ENCODE peak calls at places on chromosome 19, in four cellular contexts. U is HepG2, O is cardiac muscle cell, I is fibroblast of lung. F is an unnamed sample.

GRCh38 chr19:32361574-32362317 is 16.3 kb downstream of the ZNF507 start:
- DNase-seq in U (no peak), O (no peak), I (no peak), F (no peak)

GRCh38 chr19:55766466-55766865 is 2.5 kb upstream of the RFPL4AL1 start:
- DNase-seq in U (no peak), O (no peak), I (no peak), F (no peak)

GRCh38 chr19:17244618-17245534 is 843 bp downstream of the NR2F6 start:
- DNase-seq in U (no peak), O (no peak), I (no peak), F (no peak)

GRCh38 chr19:51131780-51132680 is 7.3 kb downstream of the SIGLEC9 start:
- DNase-seq in U (no peak), O (peak; percentile 44), I (no peak), F (no peak)

GRCh38 chr19:46393456-46394397 is 19.6 kb downstream of the CCDC8 start:
- DNase-seq in U (no peak), O (no peak), I (no peak), F (no peak)

GRCh38 chr19:38616265-38616664 is 1.5 kb downstream of the MAP4K1 start:
- DNase-seq in U (no peak), O (no peak), I (no peak), F (no peak)

GRCh38 chr19:44260343-44260681 is 626 bp downstream of the ZNF233 start:
- DNase-seq in U (no peak), O (peak; percentile 3), I (no peak), F (no peak)

GRCh38 chr19:51341066-51341465 is 873 bp downstream of the VSIG10L start:
- DNase-seq in U (no peak), O (no peak), I (no peak), F (no peak)

GRCh38 chr19:40811478-40812341 is 12.7 kb downstream of the EGLN2 start:
- DNase-seq in U (no peak), O (peak; percentile 42), I (no peak), F (no peak)

GRCh38 chr19:956747-957451 is 27.2 kb upstream of the WDR18 start:
- DNase-seq in U (no peak), O (peak; percentile 18), I (peak; percentile 65), F (no peak)

GRCh38 chr19:3207466-3208242 is 16.8 kb upstream of the CELF5 start:
- DNase-seq in U (no peak), O (no peak), I (no peak), F (no peak)

GRCh38 chr19:45315304-45315703 is 7.4 kb downstream of the CKM start:
- DNase-seq in U (no peak), O (no peak), I (no peak), F (no peak)

GRCh38 chr19:45376045-45376724 is 5.8 kb upstream of the ERCC2 start:
- DNase-seq in U (peak; percentile 91), O (peak; percentile 54), I (peak; percentile 96), F (peak; percentile 91)

GRCh38 chr19:36488816-36489138 is 584 bp downstream of the ZNF566 start:
- DNase-seq in U (peak; percentile 39), O (peak; percentile 14), I (no peak), F (no peak)

GRCh38 chr19:48111280-48111679 is 663 bp upstream of the PLA2G4C start:
- DNase-seq in U (no peak), O (no peak), I (no peak), F (no peak)

GRCh38 chr19:17255150-17255621 is 9.4 kb downstream of the USHBP1 start:
- DNase-seq in U (peak; percentile 75), O (no peak), I (no peak), F (no peak)

GRCh38 chr19:56973713-56974553 is 133.4 kb upstream of the PEG3 start:
- DNase-seq in U (peak; percentile 94), O (no peak), I (no peak), F (no peak)

GRCh38 chr19:56189785-56190184 is 7.8 kb downstream of the ZSCAN5B start:
- DNase-seq in U (no peak), O (no peak), I (no peak), F (no peak)

GRCh38 chr19:1079566-1080111 is 12.7 kb downstream of the ARHGAP45 start:
- DNase-seq in U (no peak), O (no peak), I (no peak), F (no peak)

GRCh38 chr19:31497709-31498108 is 148.5 kb upstream of the TSHZ3 start:
- DNase-seq in U (no peak), O (no peak), I (no peak), F (no peak)

GRCh38 chr19:53881482-53882390 is at the start of gene PRKCG:
- DNase-seq in U (peak; percentile 44), O (peak; percentile 84), I (no peak), F (no peak)

GRCh38 chr19:48271531-48272151 is 1.8 kb downstream of the ZNF114 start:
- DNase-seq in U (peak; percentile 67), O (peak; percentile 61), I (peak; percentile 57), F (no peak)

GRCh38 chr19:16325671-16326400 is 1.2 kb downstream of the KLF2 start:
- DNase-seq in U (no peak), O (peak; percentile 66), I (peak; percentile 33), F (no peak)

GRCh38 chr19:53789708-53790678 is 34.1 kb downstream of the NLRP12 start:
- DNase-seq in U (no peak), O (no peak), I (no peak), F (no peak)

GRCh38 chr19:50649433-50650391 is at the start of gene C19orf81:
- DNase-seq in U (no peak), O (peak; percentile 50), I (no peak), F (no peak)

GRCh38 chr19:31356587-31357314 is 7.5 kb upstream of the TSHZ3 start:
- DNase-seq in U (no peak), O (peak; percentile 54), I (peak; percentile 33), F (no peak)

GRCh38 chr19:15666883-15667282 is 6.0 kb upstream of the CYP4F12 start:
- DNase-seq in U (no peak), O (no peak), I (no peak), F (no peak)

GRCh38 chr19:15115080-15115479 is 7.9 kb downstream of the SYDE1 start:
- DNase-seq in U (no peak), O (no peak), I (peak; percentile 47), F (no peak)

DNA sequence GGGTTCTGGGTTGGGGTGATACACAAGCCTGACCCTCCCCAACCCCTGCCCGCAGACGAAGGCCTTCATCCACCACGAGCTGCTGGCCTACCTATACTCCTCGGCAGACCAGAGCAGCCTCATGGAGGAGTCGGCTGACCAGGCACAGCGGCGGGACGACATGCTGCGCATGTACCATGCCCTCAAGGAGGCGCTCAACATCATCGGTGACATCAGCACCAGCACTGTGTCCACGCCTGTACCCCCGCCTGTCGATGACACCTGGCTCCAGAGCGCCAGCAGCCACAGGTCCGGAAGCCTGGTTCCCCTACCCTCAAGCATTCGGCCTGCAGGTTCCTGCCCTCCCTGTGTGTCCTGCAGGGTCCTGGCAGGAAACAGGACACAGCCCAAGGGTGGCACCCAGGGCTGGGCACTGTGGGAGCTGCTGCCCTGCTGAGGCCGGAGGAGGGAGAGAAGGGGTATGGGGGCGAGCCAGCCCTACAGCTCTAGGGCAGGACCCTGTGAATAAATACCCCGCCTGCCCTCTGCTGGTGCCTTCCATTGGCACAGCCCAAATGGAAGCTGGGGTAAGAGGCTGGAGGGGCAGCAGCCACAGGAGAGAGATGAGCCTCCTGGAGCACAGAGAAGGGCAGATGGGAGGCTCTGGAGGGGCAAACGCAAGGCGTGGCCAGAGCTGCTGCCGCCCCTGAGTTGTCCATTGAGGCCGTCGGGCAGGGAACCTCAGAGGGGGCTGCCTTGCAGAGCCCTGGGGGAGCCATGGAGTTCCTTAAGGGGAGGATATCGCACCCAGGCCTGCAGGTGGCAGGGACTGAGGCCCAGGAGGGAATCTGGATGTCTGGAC is 6.8 kb downstream of the TMED1 start:
- DNase-seq in U (no peak), O (no peak), I (no peak), F (no peak)
- TF ChIP-seq CTCF in U (peak; percentile 20), O (no peak), I (no peak), F (peak; percentile 24)

GRCh38 chr19:5681446-5682292 is 842 bp downstream of the HSD11B1L start:
- DNase-seq in U (no peak), O (no peak), I (no peak), F (no peak)
- H3K4me3 ChIP-seq in U (peak overlapping the region; percentile 100), O (peak overlapping the region; percentile 53), I (peak overlapping the region; percentile 63), F (peak overlapping the region; percentile 85)

DNA sequence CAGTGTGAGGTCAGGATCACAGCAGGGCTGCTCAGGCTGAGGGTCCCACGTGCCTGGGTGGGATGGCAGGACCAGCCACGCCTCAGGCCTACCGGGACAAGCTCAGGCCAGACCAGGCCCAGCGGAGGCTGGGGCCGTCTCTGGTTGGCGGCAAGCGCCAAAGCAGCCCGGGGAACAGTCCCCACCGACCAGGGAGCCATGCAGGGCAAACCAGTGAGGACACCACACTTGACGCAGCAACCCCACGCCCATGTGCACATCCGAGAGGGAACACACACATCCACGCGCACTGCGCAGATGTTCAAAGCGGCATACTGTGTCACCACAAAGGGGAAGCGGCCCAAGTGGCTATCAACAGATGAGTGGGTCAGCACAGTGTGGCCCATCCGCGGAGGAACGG is 15.2 kb downstream of the IZUMO4 start:
- DNase-seq in U (no peak), O (no peak), I (no peak), F (no peak)
- TF ChIP-seq CTCF in U (no peak), O (no peak), I (no peak), F (no peak)

GRCh38 chr19:18607222-18608101 is 863 bp upstream of the CRLF1 start:
- DNase-seq in U (no peak), O (no peak), I (no peak), F (no peak)
- H3K4me3 ChIP-seq in U (peak overlapping the region; percentile 82), O (no peak overlapping the region), I (no peak overlapping the region), F (peak overlapping the region; percentile 45)

GRCh38 chr19:12200020-12200419 is 37.1 kb downstream of the ZNF136 start:
- DNase-seq in U (no peak), O (no peak), I (no peak), F (no peak)

GRCh38 chr19:12198136-12198535 is 35.2 kb downstream of the ZNF136 start:
- DNase-seq in U (no peak), O (no peak), I (no peak), F (no peak)

GRCh38 chr19:12208221-12208620 is 45.3 kb downstream of the ZNF136 start:
- DNase-seq in U (peak; percentile 64), O (no peak), I (no peak), F (no peak)

GRCh38 chr19:12205296-12205695 is 42.4 kb downstream of the ZNF136 start:
- DNase-seq in U (no peak), O (no peak), I (no peak), F (no peak)

GRCh38 chr19:12202250-12202649 is 39.4 kb downstream of the ZNF136 start:
- DNase-seq in U (peak; percentile 56), O (peak; percentile 40), I (no peak), F (no peak)
- TF ChIP-seq CTCF in U (peak; percentile 91), O (peak; percentile 20), I (no peak), F (peak; percentile 28)

GRCh38 chr19:7941895-7942596 is 1.4 kb downstream of the TIMM44 start:
- DNase-seq in U (no peak), O (no peak), I (no peak), F (no peak)
- H3K4me3 ChIP-seq in U (peak overlapping the region; percentile 91), O (no peak overlapping the region), I (peak overlapping the region; percentile 97), F (peak overlapping the region; percentile 100)

F was measured in AG09309.